ENCODE peak calls at places on chromosomes 12 and 14, in nine cellular contexts. N, O, K, P, R, V, L, Z and S are unnamed samples.

GRCh38 chr12:6699989-6700645 is 498 bp downstream of the PIANP start:
- DNase-seq in N (no peak), K (no peak), P (no peak), L (no peak), V (peak), R (no peak), Z (no peak), O (no peak), S (peak)

GRCh38 chr14:55628426-55628825 is 48.4 kb downstream of the KTN1 start:
- DNase-seq in O (no peak), Z (no peak), P (no peak), L (no peak), K (no peak), V (no peak), N (no peak), R (no peak), S (no peak)

GRCh38 chr14:80390911-80391310 is 179.6 kb upstream of the DIO2 start:
- DNase-seq in R (no peak), O (peak), P (peak), N (no peak), V (no peak), L (peak), Z (no peak), K (no peak), S (no peak)

GRCh38 chr12:53973093-53974042 is at the start of gene HOXC11:
- DNase-seq in O (peak), N (no peak), P (peak), R (no peak), L (no peak), V (no peak), K (no peak), Z (no peak), S (peak)

GRCh38 chr12:127657036-127657435 is 609.9 kb upstream of the TMEM132C start:
- DNase-seq in N (no peak), V (no peak), Z (no peak), L (no peak), R (no peak), K (no peak), P (no peak), O (no peak), S (no peak)

GRCh38 chr12:132268674-132269073 is 60.7 kb downstream of the GALNT9 start:
- DNase-seq in P (no peak), O (no peak), Z (no peak), V (no peak), L (no peak), K (no peak), N (no peak), R (no peak), S (no peak)

GRCh38 chr14:30272848-30273563 is 286.0 kb upstream of the G2E3 start:
- DNase-seq in V (peak), O (no peak), N (no peak), L (no peak), K (no peak), Z (no peak), R (no peak), P (no peak), S (no peak)

GRCh38 chr12:6313326-6313940 is 3.0 kb downstream of the PLEKHG6 start:
- DNase-seq in O (peak), R (no peak), N (no peak), K (no peak), V (no peak), Z (no peak), P (no peak), L (no peak), S (no peak)

GRCh38 chr12:123916729-123917128 is 55.9 kb downstream of the CCDC92 start:
- DNase-seq in L (no peak), K (no peak), O (no peak), N (no peak), R (no peak), P (no peak), Z (no peak), V (no peak), S (no peak)

GRCh38 chr14:74290415-74290814 is 12.3 kb downstream of the ABCD4 start:
- DNase-seq in R (no peak), Z (peak), L (no peak), O (peak), N (no peak), V (no peak), P (no peak), K (no peak), S (peak)

GRCh38 chr14:75720828-75721227 is 59.8 kb downstream of the TTLL5 start:
- DNase-seq in P (no peak), N (no peak), L (no peak), Z (no peak), O (no peak), R (peak), V (no peak), K (peak), S (no peak)

GRCh38 chr12:24719293-24719721 is 229.6 kb downstream of the BCAT1 start:
- DNase-seq in K (no peak), V (no peak), Z (no peak), R (no peak), O (peak), N (no peak), P (peak), L (no peak), S (no peak)

GRCh38 chr12:89400415-89400814 is 48.1 kb upstream of the DUSP6 start:
- DNase-seq in N (no peak), R (no peak), V (no peak), K (no peak), O (no peak), P (no peak), L (no peak), Z (no peak), S (no peak)

GRCh38 chr12:47987411-47988072 is 16.7 kb downstream of the COL2A1 start:
- DNase-seq in L (no peak), O (no peak), R (no peak), N (no peak), V (no peak), K (no peak), Z (no peak), P (no peak), S (no peak)

GRCh38 chr14:26887842-26888241 is 290.0 kb upstream of the NOVA1 start:
- DNase-seq in V (no peak), K (no peak), Z (no peak), R (no peak), O (no peak), N (no peak), P (no peak), L (no peak), S (no peak)

GRCh38 chr14:74737753-74738325 is 24.9 kb downstream of the FCF1 start:
- DNase-seq in V (no peak), N (no peak), P (no peak), O (no peak), R (no peak), K (no peak), Z (no peak), L (no peak), S (no peak)

GRCh38 chr12:65121956-65122469 is 908 bp upstream of the WIF1 start:
- DNase-seq in N (no peak), P (no peak), R (no peak), V (no peak), Z (no peak), L (no peak), O (no peak), K (no peak), S (no peak)

GRCh38 chr12:78004451-78005093 is 173.9 kb downstream of the NAV3 start:
- DNase-seq in N (no peak), V (no peak), P (no peak), L (no peak), O (no peak), R (no peak), Z (no peak), K (no peak), S (no peak)

GRCh38 chr12:53324779-53325538 is 3.5 kb upstream of the AAAS start:
- DNase-seq in R (peak), P (peak), N (peak), V (peak), K (peak), O (peak), Z (peak), L (no peak), S (peak)

GRCh38 chr12:104171785-104172563 is 34.0 kb upstream of the NFYB start:
- DNase-seq in K (no peak), R (no peak), V (no peak), O (peak), N (no peak), Z (no peak), P (no peak), L (no peak), S (no peak)

GRCh38 chr12:23631991-23632390 is 317.5 kb downstream of the SOX5 start:
- DNase-seq in Z (no peak), K (no peak), P (no peak), V (no peak), R (no peak), N (no peak), L (no peak), O (no peak), S (no peak)

GRCh38 chr12:123591702-123592481 is 7.5 kb downstream of the TMED2 start:
- DNase-seq in Z (no peak), K (no peak), V (no peak), O (no peak), P (no peak), N (no peak), L (no peak), R (no peak), S (no peak)

GRCh38 chr12:69502342-69503081 is 32.3 kb downstream of the FRS2 start:
- DNase-seq in P (no peak), K (no peak), V (no peak), R (no peak), L (no peak), O (no peak), Z (no peak), N (no peak), S (no peak)

GRCh38 chr14:67510836-67511235 is 22.3 kb upstream of the PLEKHH1 start:
- DNase-seq in P (no peak), Z (no peak), L (no peak), N (no peak), R (no peak), V (no peak), K (no peak), O (no peak), S (no peak)

GRCh38 chr12:124493809-124494750 is 73.3 kb downstream of the NCOR2 start:
- DNase-seq in L (no peak), P (no peak), Z (no peak), K (no peak), N (no peak), O (no peak), R (no peak), V (no peak), S (no peak)

GRCh38 chr14:40058916-40059897 is 627.0 kb upstream of the FBXO33 start:
- DNase-seq in R (no peak), P (no peak), N (no peak), L (no peak), V (no peak), O (no peak), Z (no peak), K (no peak), S (no peak)